ENCODE peak calls at places on chromosomes 16 and 17, in six cellular contexts. U, F, M, A, X and G are unnamed samples.

GRCh38 chr16:54921229-54921824 is 9.3 kb upstream of the IRX5 start:
- DNase-seq in U (no peak), F (no peak), M (no peak), A (no peak), X (no peak), G (peak)

GRCh38 chr16:50575743-50576142 is 27.5 kb downstream of the NKD1 start:
- DNase-seq in U (no peak), F (no peak), M (no peak), A (no peak), X (no peak), G (no peak)

GRCh38 chr16:50747206-50747956 is 5.5 kb downstream of the CYLD start:
- DNase-seq in U (no peak), F (no peak), M (peak), A (peak), X (peak), G (peak)

GRCh38 chr17:64115871-64116534 is 13.9 kb downstream of the ERN1 start:
- DNase-seq in U (no peak), F (peak), M (no peak), A (no peak), X (no peak), G (peak)

GRCh38 chr16:49604602-49605001 is 231.0 kb downstream of the C16orf78 start:
- DNase-seq in U (no peak), F (no peak), M (no peak), A (no peak), X (no peak), G (no peak)

GRCh38 chr17:48294989-48295892 is 134.8 kb downstream of the SKAP1 start:
- DNase-seq in U (no peak), F (no peak), M (peak), A (peak), X (no peak), G (peak)

GRCh38 chr17:70171159-70171558 is 1.8 kb downstream of the KCNJ2 start:
- DNase-seq in U (no peak), F (no peak), M (peak), A (no peak), X (no peak), G (no peak)

GRCh38 chr16:28039493-28039892 is 24.0 kb downstream of the GSG1L start:
- DNase-seq in U (no peak), F (no peak), M (no peak), A (no peak), X (no peak), G (no peak)

GRCh38 chr16:57613514-57613913 is 14.9 kb upstream of the ADGRG1 start:
- DNase-seq in U (no peak), F (no peak), M (no peak), A (no peak), X (no peak), G (no peak)

GRCh38 chr16:65042966-65043365 is 78.9 kb downstream of the CDH11 start:
- DNase-seq in U (no peak), F (no peak), M (no peak), A (no peak), X (no peak), G (no peak)

GRCh38 chr16:24838554-24839266 is 7.1 kb upstream of the SLC5A11 start:
- DNase-seq in U (peak), F (peak), M (peak), A (no peak), X (peak), G (peak)

GRCh38 chr16:578232-578869 is 8.6 kb downstream of the PIGQ start:
- DNase-seq in U (no peak), F (no peak), M (no peak), A (no peak), X (no peak), G (no peak)

GRCh38 chr16:65153365-65154105 is 31.7 kb upstream of the CDH11 start:
- DNase-seq in U (no peak), F (no peak), M (no peak), A (no peak), X (no peak), G (no peak)

GRCh38 chr16:11379420-11379819 is 34.2 kb downstream of the RMI2 start:
- DNase-seq in U (no peak), F (no peak), M (no peak), A (peak), X (no peak), G (no peak)

GRCh38 chr16:89697161-89697615 is 4.3 kb downstream of the SPATA2L start:
- DNase-seq in U (peak), F (no peak), M (no peak), A (no peak), X (no peak), G (peak)

GRCh38 chr16:81524382-81524781 is 79.8 kb downstream of the CMIP start:
- DNase-seq in U (no peak), F (no peak), M (no peak), A (no peak), X (no peak), G (no peak)

GRCh38 chr17:6701719-6702118 is 11.4 kb downstream of the SLC13A5 start:
- DNase-seq in U (peak), F (peak), M (peak), A (no peak), X (peak), G (peak)

DNA sequence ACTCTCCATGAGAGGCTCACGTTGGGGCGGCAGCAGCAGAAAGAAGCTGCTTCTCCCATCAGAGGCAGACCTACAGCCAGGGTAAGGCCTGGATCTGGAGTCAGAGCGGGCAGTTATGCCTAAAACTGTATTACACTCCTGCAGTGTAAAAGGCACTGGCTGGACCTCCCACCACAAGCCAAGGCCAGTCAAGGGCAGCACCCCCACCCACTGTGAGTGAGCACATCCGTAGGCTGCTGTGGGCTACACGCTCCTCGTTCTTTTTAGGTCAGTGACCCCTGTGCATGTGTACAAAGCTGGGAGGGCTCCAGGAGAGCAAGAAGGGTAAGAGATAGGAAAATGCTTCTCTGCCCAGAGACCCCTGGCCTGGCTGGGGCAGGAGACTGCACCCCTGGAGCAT is 20.7 kb downstream of the DCAKD start:
- DNase-seq in U (no peak), F (no peak), M (no peak), A (no peak), X (peak), G (no peak)
- TF ChIP-seq MYC in U (no peak), F (no peak), M (no peak), A (no peak), X (peak), G (no peak)

DNA sequence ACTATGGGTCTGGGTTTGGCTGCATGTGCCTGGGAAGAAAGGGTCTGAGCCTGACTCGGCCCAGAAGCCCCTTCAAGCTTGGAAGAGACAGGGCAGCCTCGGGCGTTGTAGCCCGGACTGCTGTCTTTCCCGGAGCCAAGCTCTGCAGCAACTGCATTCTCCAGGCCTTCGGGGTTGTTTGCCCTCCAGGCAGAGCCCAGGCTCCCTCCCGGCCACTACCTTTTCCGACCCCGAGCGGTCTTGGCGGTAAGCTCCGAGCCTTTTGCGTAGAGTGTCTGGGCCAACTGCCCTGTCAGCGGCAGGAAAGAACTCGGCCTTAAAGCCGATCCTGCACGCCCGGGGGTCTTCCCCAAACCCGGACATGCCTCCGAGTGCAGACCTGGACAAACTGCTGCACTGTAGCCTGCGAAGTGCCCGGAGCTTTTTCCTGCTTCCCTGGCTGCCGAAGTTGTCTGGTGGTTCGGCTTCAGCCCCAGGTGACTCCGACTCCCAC is 1.3 kb downstream of the LHX1 start:
- DNase-seq in U (no peak), F (no peak), M (no peak), A (no peak), X (no peak), G (peak)
- TF ChIP-seq MYC in U (no peak), F (no peak), M (no peak), A (no peak), X (no peak), G (no peak)

DNA sequence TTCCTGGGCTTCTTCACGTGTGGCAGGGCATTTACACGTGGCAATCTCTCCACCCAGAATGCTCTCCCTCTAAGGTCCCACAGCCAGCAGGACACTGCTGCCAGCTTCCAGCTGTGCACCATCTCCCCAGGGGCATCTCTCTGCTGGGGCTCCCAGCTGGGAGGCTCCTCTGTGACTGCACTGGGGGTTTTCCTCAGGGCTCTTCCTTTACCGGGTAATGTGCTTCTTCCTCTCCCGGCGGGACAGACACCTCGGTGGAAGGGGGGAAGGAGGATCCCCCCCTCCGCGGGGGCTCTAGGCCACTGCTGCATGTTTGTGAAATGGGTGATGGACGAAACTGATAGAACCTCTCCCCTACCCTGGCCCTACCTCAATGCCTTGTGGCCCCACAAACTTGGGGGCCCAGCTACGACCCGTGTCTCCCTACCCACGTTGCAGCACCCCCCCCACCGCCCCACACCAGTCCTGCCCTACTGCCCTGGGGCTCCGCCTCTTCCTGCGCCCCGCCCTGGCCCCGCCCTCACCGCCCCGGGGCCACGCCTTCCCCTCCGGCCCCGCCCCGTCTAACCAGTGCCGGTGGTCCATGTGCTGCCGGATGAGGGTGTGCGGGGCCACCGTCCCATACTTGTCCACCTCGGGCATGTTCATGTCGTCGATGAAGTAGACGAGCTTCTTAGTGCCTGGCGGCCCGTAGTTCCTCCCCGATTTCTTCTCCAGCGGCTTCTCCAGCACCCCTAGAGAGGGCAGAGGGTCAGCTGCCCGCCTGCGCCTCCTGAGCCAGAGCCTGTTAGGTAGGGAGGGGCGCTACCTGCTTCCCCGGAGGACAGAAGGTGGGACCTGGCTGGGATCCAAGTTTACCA is 92.7 kb downstream of the DNAH17 start:
- DNase-seq in U (peak), F (peak), M (peak), A (no peak), X (no peak), G (peak)
- TF ChIP-seq MYC in U (no peak), F (peak), M (no peak), A (no peak), X (no peak), G (no peak)

DNA sequence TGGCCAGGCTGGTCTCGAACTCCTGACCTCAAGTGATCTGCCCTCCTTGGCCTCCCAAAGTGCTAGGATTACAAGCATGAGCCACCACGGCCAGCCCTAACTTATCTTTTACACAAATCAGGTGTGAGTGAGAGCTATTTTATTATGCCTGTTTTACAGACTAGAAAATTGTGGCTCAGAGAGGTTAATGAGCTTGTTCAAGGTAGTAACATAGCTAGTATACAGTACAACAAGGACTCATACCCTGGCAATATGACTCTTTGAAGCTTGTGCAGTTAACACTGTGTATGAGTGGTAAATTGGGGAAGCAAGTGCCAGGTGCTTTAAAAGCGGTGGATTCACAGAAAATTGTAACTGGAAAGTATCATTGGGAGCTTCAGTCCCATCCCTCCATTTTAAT is 49.0 kb downstream of the YPEL2 start:
- DNase-seq in U (no peak), F (no peak), M (no peak), A (no peak), X (no peak), G (no peak)
- TF ChIP-seq MYC in U (no peak), F (no peak), M (no peak), A (no peak), X (no peak), G (no peak)

GRCh38 chr16:14109782-14110727 is 38.9 kb downstream of the MRTFB start:
- DNase-seq in U (no peak), F (no peak), M (peak), A (no peak), X (no peak), G (peak)
- TF ChIP-seq MYC in U (no peak), F (no peak), M (no peak), A (no peak), X (no peak), G (no peak)

DNA sequence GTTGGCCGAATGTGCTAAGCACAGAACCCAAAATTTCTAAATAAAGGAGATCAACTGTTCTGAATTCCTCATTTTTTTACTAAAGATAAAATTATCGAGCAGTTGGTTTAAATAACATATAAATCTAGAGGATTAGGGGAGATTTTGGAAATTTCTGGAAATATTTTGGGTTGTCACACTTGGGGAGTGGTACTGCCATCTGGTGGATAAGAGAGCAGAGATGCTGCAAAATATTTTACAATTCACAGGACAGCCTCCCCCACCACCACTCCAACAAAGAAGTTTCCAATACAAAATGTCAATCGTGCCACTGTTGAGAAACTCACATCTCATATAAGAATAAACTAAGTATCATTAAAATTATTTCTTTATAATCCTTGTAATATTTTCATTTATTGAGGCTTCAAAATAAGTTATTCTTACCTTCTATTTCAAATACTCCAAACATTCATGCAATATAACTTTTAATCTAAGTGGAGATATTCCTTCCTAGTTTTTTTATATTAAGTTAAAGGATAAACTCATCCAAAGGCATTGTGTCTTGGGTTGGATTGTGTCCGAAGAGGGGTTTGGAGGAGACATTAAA is 17.0 kb upstream of the ABCA8 start:
- DNase-seq in U (no peak), F (peak), M (peak), A (no peak), X (peak), G (no peak)
- TF ChIP-seq MYC in U (no peak), F (no peak), M (no peak), A (no peak), X (no peak), G (no peak)

DNA sequence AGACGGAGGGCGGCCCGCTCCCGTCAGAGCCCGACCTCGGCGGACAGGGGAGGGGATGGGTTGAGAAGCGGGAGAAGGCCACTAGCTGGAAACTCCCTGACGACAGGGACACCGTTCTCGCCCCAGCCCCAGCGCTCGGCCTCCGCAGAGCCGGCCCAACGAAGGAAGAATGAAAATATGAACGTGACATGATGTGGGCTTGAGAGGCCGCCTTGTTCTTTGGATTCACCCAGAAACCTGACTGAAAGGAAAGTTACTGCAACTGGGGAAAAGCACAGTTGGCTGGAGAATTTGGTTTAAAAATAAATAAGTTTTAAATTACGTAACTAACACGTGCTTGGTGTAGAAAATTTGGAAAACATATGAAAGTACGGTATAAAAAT is 21.1 kb downstream of the NPTX1 start:
- DNase-seq in U (no peak), F (peak), M (no peak), A (no peak), X (peak), G (no peak)
- TF ChIP-seq MYC in U (no peak), F (no peak), M (no peak), A (no peak), X (no peak), G (no peak)

GRCh38 chr17:5282639-5283217 is 644 bp downstream of the RABEP1 start:
- DNase-seq in U (peak), F (no peak), M (peak), A (no peak), X (no peak), G (no peak)
- TF ChIP-seq MYC in U (no peak), F (peak), M (no peak), A (no peak), X (no peak), G (no peak)

DNA sequence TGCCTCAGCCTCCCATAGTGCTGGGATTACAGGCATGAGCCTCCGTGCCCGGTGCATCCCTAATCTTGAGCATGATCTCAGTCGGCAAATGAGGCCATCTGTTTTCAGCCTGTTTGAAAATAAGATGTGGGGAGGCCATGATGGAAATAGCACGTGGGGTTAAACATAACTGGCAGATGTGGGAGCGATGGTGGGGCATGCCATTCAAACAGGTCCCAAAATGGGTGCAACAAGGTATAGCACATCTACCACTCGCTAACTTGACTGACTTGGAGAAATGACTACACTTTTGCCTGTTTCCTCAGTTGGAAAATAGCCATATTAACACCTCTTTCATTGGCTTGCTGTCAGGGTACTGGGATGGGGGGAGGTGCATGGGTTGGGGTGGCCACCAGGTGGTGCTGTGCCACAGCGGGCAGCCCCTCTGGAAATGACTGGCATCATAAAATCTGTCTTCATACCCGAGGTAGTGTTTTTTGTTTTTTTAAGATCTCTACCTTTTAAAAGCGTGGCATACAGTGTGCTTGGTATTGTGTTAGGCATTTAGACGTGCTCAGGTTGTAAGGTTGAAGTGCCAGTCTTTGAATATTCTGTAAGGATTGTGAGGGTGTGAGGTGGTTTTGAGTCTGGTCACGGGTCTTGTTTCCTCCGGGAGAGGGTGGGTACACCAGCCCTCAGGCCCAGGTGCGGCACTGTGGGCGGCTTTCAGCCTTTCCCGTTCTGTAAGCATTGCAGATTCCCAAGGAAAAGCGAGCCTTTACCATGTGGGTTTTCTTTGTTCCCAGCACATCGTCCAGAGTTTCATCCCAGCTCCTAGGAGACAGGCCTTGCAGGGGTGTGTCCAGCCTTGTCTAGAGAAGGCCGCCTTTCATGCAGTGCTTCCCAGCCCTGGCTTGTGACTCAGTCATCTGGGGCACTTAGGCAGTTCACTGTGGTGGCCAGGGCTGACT is 2.9 kb upstream of the TTYH2 start:
- DNase-seq in U (peak), F (peak), M (peak), A (no peak), X (peak), G (peak)
- TF ChIP-seq MYC in U (no peak), F (no peak), M (no peak), A (no peak), X (no peak), G (no peak)